ENCODE peak calls at places on chromosomes 7 and 10, in ten cellular contexts. U, K, T, V, H, O, W, Z, X and J are unnamed samples.

GRCh38 chr10:117168135-117168674 is 29.1 kb upstream of the KCNK18 start:
- DNase-seq in W (peak; percentile 46), V (peak; percentile 76), X (no peak), Z (peak; percentile 72), H (peak; percentile 47), K (peak; percentile 90), T (peak; percentile 75), U (peak; percentile 25), O (no peak), J (peak; percentile 78)

GRCh38 chr10:21296575-21297355 is 228.7 kb downstream of the SKIDA1 start:
- DNase-seq in W (no peak), Z (no peak), T (no peak), U (no peak), V (no peak), H (no peak), X (no peak), K (no peak), O (no peak), J (no peak)

GRCh38 chr7:69256634-69257081 is 341.6 kb upstream of the AUTS2 start:
- DNase-seq in H (no peak), K (no peak), T (no peak), W (no peak), X (no peak), Z (no peak), V (peak; percentile 78), O (no peak), U (no peak), J (peak; percentile 71)

GRCh38 chr10:5737352-5737751 is 52.7 kb downstream of the TASOR2 start:
- DNase-seq in T (no peak), Z (no peak), H (no peak), O (no peak), X (no peak), W (no peak), K (peak; percentile 47), U (no peak), V (no peak), J (no peak)

GRCh38 chr7:28349637-28350036 is 62.7 kb upstream of the CREB5 start:
- DNase-seq in U (no peak), H (no peak), V (no peak), W (no peak), K (no peak), O (no peak), X (no peak), T (no peak), Z (no peak), J (no peak)

GRCh38 chr7:104185346-104185745 is 22.5 kb downstream of the ORC5 start:
- DNase-seq in Z (no peak), O (no peak), X (no peak), K (no peak), V (no peak), H (no peak), U (no peak), T (no peak), W (no peak), J (no peak)

GRCh38 chr10:2925631-2926030 is 141.7 kb upstream of the PFKP start:
- DNase-seq in K (no peak), W (no peak), O (no peak), U (no peak), X (no peak), V (peak; percentile 76), H (no peak), T (no peak), Z (no peak), J (peak; percentile 69)

GRCh38 chr10:47008769-47009168 is 97.5 kb downstream of the PTPN20 start:
- DNase-seq in H (no peak), V (no peak), W (no peak), O (no peak), T (no peak), U (no peak), K (no peak), Z (no peak), X (no peak), J (no peak)

GRCh38 chr7:117202511-117202910 is 120.3 kb downstream of the WNT2 start:
- DNase-seq in V (no peak), T (no peak), H (no peak), O (no peak), K (no peak), X (no peak), W (no peak), U (no peak), Z (no peak), J (no peak)

GRCh38 chr7:12402365-12402725 is 1.3 kb downstream of the VWDE start:
- DNase-seq in Z (no peak), H (no peak), X (no peak), O (no peak), T (no peak), K (no peak), W (no peak), V (no peak), U (no peak), J (no peak)

GRCh38 chr10:53314856-53315255 is 542.3 kb upstream of the MBL2 start:
- DNase-seq in V (no peak), W (no peak), Z (no peak), H (no peak), T (no peak), O (no peak), X (no peak), U (no peak), K (no peak), J (no peak)